ENCODE peak calls at places on chromosomes 5 and 9, in four cellular contexts. S is psoas muscle, N is GM23338, X is transverse colon. F is an unnamed sample.

GRCh38 chr9:109510506-109510905 is 12.4 kb upstream of the PTPN3 start:
- DNase-seq in S (no peak), N (no peak), X (no peak), F (no peak)

GRCh38 chr5:139809331-139809810 is 13.8 kb downstream of the PSD2 start:
- DNase-seq in S (no peak), N (no peak), X (no peak), F (peak)

GRCh38 chr9:34611811-34612787 is at the start of gene RPP25L:
- DNase-seq in S (peak), N (peak), X (peak), F (peak)

GRCh38 chr5:57258943-57259342 is 85.1 kb downstream of the GPBP1 start:
- DNase-seq in S (no peak), N (no peak), X (no peak), F (no peak)

GRCh38 chr9:129276486-129277260 is 98.6 kb upstream of the IER5L start:
- DNase-seq in S (no peak), N (no peak), X (no peak), F (no peak)

GRCh38 chr5:87499478-87500410 is 87.0 kb upstream of the CCNH start:
- DNase-seq in S (no peak), N (peak), X (no peak), F (no peak)

GRCh38 chr9:100600511-100601079 is 22.7 kb downstream of the CAVIN4 start:
- DNase-seq in S (no peak), N (no peak), X (no peak), F (no peak)

GRCh38 chr5:87398981-87399616 is 13.6 kb downstream of the CCNH start:
- DNase-seq in S (no peak), N (no peak), X (no peak), F (no peak)

GRCh38 chr9:16484744-16485143 is 385.7 kb downstream of the BNC2 start:
- DNase-seq in S (no peak), N (no peak), X (no peak), F (no peak)

GRCh38 chr5:128695791-128696520 is 157.9 kb upstream of the FBN2 start:
- DNase-seq in S (no peak), N (peak), X (no peak), F (no peak)

GRCh38 chr5:53067641-53068040 is 41.9 kb downstream of the MOCS2 start:
- DNase-seq in S (no peak), N (no peak), X (no peak), F (no peak)

GRCh38 chr9:137708590-137709284 is 89.9 kb downstream of the EHMT1 start:
- DNase-seq in S (no peak), N (no peak), X (no peak), F (no peak)

GRCh38 chr5:167783145-167783817 is 508.2 kb upstream of the WWC1 start:
- DNase-seq in S (no peak), N (no peak), X (no peak), F (no peak)

GRCh38 chr9:88370346-88370745 is 17.9 kb upstream of the SPIN1 start:
- DNase-seq in S (no peak), N (no peak), X (no peak), F (no peak)

GRCh38 chr5:178527458-178528307 is 62.5 kb downstream of the COL23A1 start:
- DNase-seq in S (peak), N (no peak), X (no peak), F (peak)

GRCh38 chr9:92980085-92980745 is 32.9 kb downstream of the FGD3 start:
- DNase-seq in S (no peak), N (no peak), X (no peak), F (no peak)

GRCh38 chr5:109196486-109196885 is 213.3 kb downstream of the PJA2 start:
- DNase-seq in S (no peak), N (no peak), X (no peak), F (no peak)

GRCh38 chr9:93298498-93299417 is 114.8 kb downstream of the WNK2 start:
- DNase-seq in S (peak), N (no peak), X (no peak), F (no peak)

GRCh38 chr9:118439446-118439845 is 735.2 kb downstream of the TLR4 start:
- DNase-seq in S (no peak), N (no peak), X (peak), F (no peak)

GRCh38 chr9:6660512-6660911 is 15.0 kb upstream of the GLDC start:
- DNase-seq in S (no peak), N (no peak), X (no peak), F (no peak)

GRCh38 chr5:39470021-39470420 is 45.2 kb upstream of the DAB2 start:
- DNase-seq in S (no peak), N (no peak), X (no peak), F (no peak)

GRCh38 chr5:132271251-132272246 is 14.1 kb downstream of the PDLIM4 start:
- DNase-seq in S (no peak), N (peak), X (no peak), F (no peak)

GRCh38 chr5:131386779-131387178 is 122.9 kb downstream of the CDC42SE2 start:
- DNase-seq in S (no peak), N (peak), X (no peak), F (no peak)

GRCh38 chr5:139982157-139982974 is 60.7 kb downstream of the NRG2 start:
- DNase-seq in S (no peak), N (no peak), X (peak), F (peak)

GRCh38 chr9:114264806-114265550 is 57.9 kb upstream of the ORM1 start:
- DNase-seq in S (no peak), N (no peak), X (no peak), F (no peak)

GRCh38 chr5:565782-566445 is 41.7 kb upstream of the SLC9A3 start:
- DNase-seq in S (no peak), N (peak), X (no peak), F (no peak)

GRCh38 chr5:93585054-93585751 is 2.2 kb downstream of the NR2F1 start:
- DNase-seq in S (no peak), N (peak), X (no peak), F (no peak)

GRCh38 chr9:105046907-105047651 is 119.1 kb upstream of the ABCA1 start:
- DNase-seq in S (no peak), N (no peak), X (no peak), F (no peak)

GRCh38 chr5:89313044-89313443 is 430.1 kb upstream of the MEF2C start:
- DNase-seq in S (no peak), N (no peak), X (no peak), F (no peak)

GRCh38 chr5:88503065-88503394 is 234.4 kb upstream of the TMEM161B start:
- DNase-seq in S (no peak), N (no peak), X (no peak), F (no peak)

GRCh38 chr5:150740992-150741391 is 17.8 kb downstream of the DCTN4 start:
- DNase-seq in S (no peak), N (no peak), X (no peak), F (no peak)

GRCh38 chr5:115068239-115069086 is 101.2 kb downstream of the TRIM36 start:
- DNase-seq in S (no peak), N (peak), X (no peak), F (no peak)

GRCh38 chr9:93663877-93664548 is 87.6 kb downstream of the PHF2 start:
- DNase-seq in S (no peak), N (no peak), X (no peak), F (peak)

GRCh38 chr5:68317641-68318040 is 102.1 kb downstream of the PIK3R1 start:
- DNase-seq in S (no peak), N (no peak), X (no peak), F (no peak)

GRCh38 chr5:112068593-112068992 is 311.6 kb upstream of the NREP start:
- DNase-seq in S (no peak), N (no peak), X (no peak), F (no peak)

GRCh38 chr9:106757539-106757938 is 105.4 kb upstream of the ZNF462 start:
- DNase-seq in S (no peak), N (no peak), X (no peak), F (no peak)

GRCh38 chr5:149839761-149840160 is 104.8 kb downstream of the PDE6A start:
- DNase-seq in S (no peak), N (no peak), X (no peak), F (no peak)

GRCh38 chr5:126736141-126736540 is 40.8 kb upstream of the LMNB1 start:
- DNase-seq in S (no peak), N (no peak), X (no peak), F (no peak)

GRCh38 chr9:107488400-107489143 is 997 bp downstream of the KLF4 start:
- DNase-seq in S (peak), N (peak), X (peak), F (peak)

DNA sequence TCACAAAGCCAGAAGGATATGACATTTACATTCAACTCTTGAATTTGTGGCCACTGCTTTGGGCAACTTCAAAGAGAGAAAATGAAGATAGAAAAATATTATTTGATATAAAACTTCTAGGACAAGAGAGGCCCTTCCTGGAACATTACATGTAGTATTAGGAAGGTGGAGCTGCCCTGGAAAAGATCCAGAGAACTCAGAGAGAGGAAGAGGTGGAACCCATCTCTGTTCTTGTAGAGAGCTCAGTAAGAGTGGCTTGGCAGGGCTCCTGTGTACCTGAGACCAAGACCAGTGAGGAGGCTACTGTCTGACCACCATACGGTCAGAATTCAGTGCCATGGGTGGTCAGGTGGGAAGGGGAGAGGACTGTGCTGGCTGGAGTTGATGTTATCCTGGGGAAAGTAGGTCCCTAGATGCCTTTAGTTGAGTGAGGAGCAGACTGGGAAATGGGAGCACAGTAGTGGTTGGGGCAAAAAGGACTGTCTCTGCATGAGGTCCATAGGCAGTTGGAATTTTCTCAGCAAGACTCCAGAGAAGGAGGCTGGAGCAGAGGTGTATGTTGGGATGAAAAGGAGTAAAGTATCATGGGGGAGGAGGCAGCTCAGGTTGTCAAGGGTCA is 7.6 kb downstream of the TGFBI start:
- DNase-seq in S (no peak), N (no peak), X (no peak), F (no peak)
- H3K27ac ChIP-seq in S (peak), N (no peak), X (peak), F (peak)

DNA sequence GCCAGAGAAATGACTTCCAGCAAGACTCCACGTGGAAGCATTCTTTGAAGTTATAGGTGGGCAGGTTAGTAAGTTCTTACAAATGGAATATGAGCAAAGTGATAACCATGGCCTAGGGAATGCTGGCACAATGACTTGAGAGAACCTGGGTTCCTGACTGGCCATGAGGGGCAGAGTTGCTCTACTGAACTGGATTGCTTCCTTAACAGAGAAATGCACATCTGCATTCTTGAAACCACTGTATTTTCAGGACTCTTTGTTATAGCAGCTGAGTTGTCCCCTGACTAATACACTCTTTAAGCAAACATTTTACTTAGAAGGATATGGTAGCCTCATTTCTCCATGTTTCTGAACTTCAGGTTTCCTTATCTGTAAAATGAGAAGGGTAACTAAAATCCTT is 108.3 kb upstream of the GNA14 start:
- DNase-seq in S (no peak), N (no peak), X (no peak), F (no peak)
- TF ChIP-seq CTCF in S (no peak), N (peak), X (no peak), F (no peak)

GRCh38 chr5:7394889-7395431 is 978 bp upstream of the ADCY2 start:
- DNase-seq in S (peak), N (peak), X (no peak), F (no peak)
- H3K27ac ChIP-seq in S (peak), N (peak), X (peak), F (no peak)

GRCh38 chr9:4375424-4376195 is 75.7 kb upstream of the GLIS3 start:
- DNase-seq in S (no peak), N (peak), X (no peak), F (no peak)
- TF ChIP-seq CTCF in S (peak), N (peak), X (peak), F (peak)

GRCh38 chr5:142840591-142840990 is 70.4 kb downstream of the ARHGAP26 start:
- DNase-seq in S (no peak), N (no peak), X (no peak), F (no peak)
- H3K27ac ChIP-seq in S (no peak), N (no peak), X (peak), F (peak)

GRCh38 chr5:143094087-143094511 is 309.4 kb downstream of the NR3C1 start:
- DNase-seq in S (no peak), N (peak), X (no peak), F (no peak)
- TF ChIP-seq CTCF in S (no peak), N (peak), X (no peak), F (no peak)

GRCh38 chr9:121568101-121568460 is 68.4 kb upstream of the GGTA1 start:
- DNase-seq in S (no peak), N (no peak), X (no peak), F (peak)
- H3K27ac ChIP-seq in S (peak), N (no peak), X (peak), F (peak)

DNA sequence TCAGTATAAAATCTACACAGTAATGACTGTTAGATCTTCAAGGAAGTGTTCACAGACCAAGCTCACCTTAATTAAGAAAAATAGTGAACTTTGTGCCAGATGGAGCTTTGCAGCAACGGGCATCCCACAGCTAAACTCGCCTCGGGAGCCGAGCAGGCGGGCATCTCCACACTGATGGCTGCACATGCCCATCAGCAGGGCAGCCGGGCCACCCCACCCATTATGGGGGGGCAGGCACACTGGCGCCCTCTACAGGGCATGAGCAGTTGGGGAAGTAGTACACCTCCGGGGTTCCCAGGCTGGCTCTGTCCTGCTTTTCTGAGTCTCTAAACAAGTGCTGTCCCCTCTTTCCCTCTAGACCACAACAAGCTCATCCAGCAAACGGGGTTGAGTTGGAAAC is 21.6 kb downstream of the ANKS6 start:
- DNase-seq in S (no peak), N (peak), X (no peak), F (no peak)
- TF ChIP-seq CTCF in S (no peak), N (peak), X (peak), F (peak)

F was measured in left ventricle myocardium inferior.